ENCODE peak calls at places on chromosomes 3 and 15, in nine cellular contexts. U is K562, O is kidney epithelial cell, P is tibial artery, F is brain microvascular endothelial cell, V is vagina, M is hepatocyte, H is astrocyte, T is MM.1S. Z is an unnamed sample.
A peak's percentile ranks its signal among the peaks of the same experiment; 100 is the strongest.

GRCh38 chr3:54065140-54065539 is 57.2 kb upstream of the CACNA2D3 start:
- DNase-seq in U (no peak), O (peak; percentile 7), P (no peak), F (no peak), V (no peak), M (no peak), H (no peak), T (no peak), Z (no peak)

GRCh38 chr3:25661694-25662455 is 2.8 kb downstream of the TOP2B start:
- DNase-seq in U (no peak), O (no peak), P (no peak), F (no peak), V (no peak), M (no peak), H (no peak), T (peak; percentile 58), Z (peak; percentile 29)

GRCh38 chr3:88030200-88030599 is 28.6 kb downstream of the CGGBP1 start:
- DNase-seq in U (no peak), O (no peak), P (no peak), F (no peak), V (no peak), M (no peak), H (no peak), T (no peak), Z (no peak)

GRCh38 chr3:20043398-20043797 is 3.2 kb downstream of the KAT2B start:
- DNase-seq in U (no peak), O (no peak), P (peak; percentile 89), F (peak; percentile 17), V (no peak), M (peak; percentile 52), H (no peak), T (peak; percentile 76), Z (no peak)

GRCh38 chr3:183123891-183124290 is 24.6 kb upstream of the MCCC1 start:
- DNase-seq in U (no peak), O (no peak), P (no peak), F (no peak), V (no peak), M (no peak), H (peak; percentile 31), T (no peak), Z (peak; percentile 47)

GRCh38 chr15:49624046-49624445 is 3.2 kb downstream of the DTWD1 start:
- DNase-seq in U (no peak), O (no peak), P (no peak), F (peak; percentile 56), V (no peak), M (no peak), H (peak; percentile 94), T (no peak), Z (no peak)

GRCh38 chr3:32443471-32443870 is 51.8 kb downstream of the CMTM7 start:
- DNase-seq in U (no peak), O (no peak), P (no peak), F (peak; percentile 53), V (no peak), M (no peak), H (peak; percentile 93), T (no peak), Z (peak; percentile 99)

GRCh38 chr3:125398952-125399351 is 23.8 kb upstream of the ZNF148 start:
- DNase-seq in U (no peak), O (no peak), P (no peak), F (no peak), V (no peak), M (peak; percentile 13), H (no peak), T (no peak), Z (peak; percentile 20)

DNA sequence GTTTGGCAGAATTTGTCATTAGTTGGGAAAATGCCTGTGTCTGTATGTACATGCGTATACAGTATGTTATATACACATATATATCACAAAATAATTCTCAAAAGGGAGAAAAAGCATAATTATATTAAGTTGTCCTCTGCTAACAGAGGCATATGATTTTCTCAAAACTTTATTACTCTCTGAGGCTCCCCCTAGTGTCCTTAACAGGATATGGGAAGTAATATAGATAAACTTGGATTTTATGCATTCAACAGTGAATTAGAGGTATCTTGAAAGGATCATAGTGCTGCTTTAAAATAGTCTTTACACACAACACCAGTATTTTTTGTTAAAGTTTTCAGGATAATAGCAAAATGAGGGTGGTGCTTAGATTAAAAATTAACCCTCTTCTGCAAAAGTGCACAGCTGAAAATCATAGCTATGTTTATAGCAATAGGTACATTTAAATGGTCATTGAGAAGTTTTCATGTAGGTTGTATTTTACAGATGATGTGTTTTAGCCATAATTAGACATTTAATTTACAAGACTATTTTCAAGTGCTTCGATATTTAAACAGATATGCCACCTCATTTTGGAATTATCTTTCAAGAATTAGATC is 454.0 kb upstream of the ROBO2 start:
- DNase-seq in U (no peak), O (no peak), P (no peak), F (no peak), V (no peak), M (peak; percentile 44), H (no peak), T (peak; percentile 34), Z (peak; percentile 7)
- TF ChIP-seq CTCF in U (peak; percentile 35), O (peak; percentile 62), P (peak; percentile 26), F (peak; percentile 49), V (no peak), M (peak; percentile 62), H (peak; percentile 59), T (peak; percentile 62), Z (peak; percentile 21)

GRCh38 chr15:76209523-76209922 is 101.7 kb downstream of the ETFA start:
- DNase-seq in U (no peak), O (no peak), P (no peak), F (no peak), V (no peak), M (no peak), H (no peak), T (no peak), Z (no peak)
- H3K36me3 ChIP-seq in U (peaks cover 69% of the 10 kb centered on the region), O (no peaks in the 10 kb centered on the region), P (peaks cover 61% of the 10 kb centered on the region), F (no peaks in the 10 kb centered on the region), V (peaks cover 18% of the 10 kb centered on the region), M (no peaks in the 10 kb centered on the region), H (no peaks in the 10 kb centered on the region), T (peaks cover 3% of the 10 kb centered on the region), Z (peaks cover 11% of the 10 kb centered on the region)

DNA sequence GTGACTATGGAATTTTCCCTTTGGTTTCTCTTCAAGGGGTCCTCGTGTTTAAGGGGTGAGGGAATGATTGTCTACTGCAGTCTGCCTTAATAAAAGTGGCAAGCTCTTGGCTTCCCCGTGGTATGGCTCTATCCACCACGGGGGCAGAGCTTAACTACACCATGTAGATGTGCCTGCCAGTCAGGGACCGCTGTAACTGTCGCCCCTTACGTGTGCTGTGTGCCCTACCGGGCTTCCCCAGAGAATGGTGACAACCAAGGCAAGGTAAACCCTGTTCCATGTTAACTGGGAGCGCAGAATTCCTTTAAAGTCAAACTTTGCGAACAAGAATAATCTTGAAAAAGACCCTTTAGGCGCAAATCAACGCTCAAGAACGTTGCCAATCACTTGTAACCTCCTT is 966 bp upstream of the C3orf80 start:
- DNase-seq in U (no peak), O (no peak), P (no peak), F (no peak), V (no peak), M (no peak), H (no peak), T (no peak), Z (no peak)
- H3K27me3 ChIP-seq in U (peaks cover 8% of the 10 kb centered on the region), O (peaks cover 31% of the 10 kb centered on the region), P (peaks cover 11% of the 10 kb centered on the region), F (peaks cover 30% of the 10 kb centered on the region), V (no peaks in the 10 kb centered on the region), M (peaks cover 71% of the 10 kb centered on the region), H (peaks cover 49% of the 10 kb centered on the region), T (peaks cover 4% of the 10 kb centered on the region), Z (peaks cover 23% of the 10 kb centered on the region)

GRCh38 chr15:62219799-62220198 is 54.7 kb upstream of the C2CD4B start:
- DNase-seq in U (no peak), O (no peak), P (no peak), F (no peak), V (no peak), M (no peak), H (no peak), T (no peak), Z (no peak)
- TF ChIP-seq CTCF in U (no peak), O (no peak), P (no peak), F (no peak), V (no peak), M (no peak), H (no peak), T (no peak), Z (no peak)

GRCh38 chr3:9697892-9698291 is 5.7 kb upstream of the CPNE9 start:
- DNase-seq in U (no peak), O (no peak), P (no peak), F (no peak), V (no peak), M (no peak), H (no peak), T (no peak), Z (no peak)
- H3K36me3 ChIP-seq in U (peaks cover 55% of the 10 kb centered on the region), O (no peaks in the 10 kb centered on the region), P (peaks cover 100% of the 10 kb centered on the region), F (peaks cover 16% of the 10 kb centered on the region), V (peaks cover 42% of the 10 kb centered on the region), M (no peaks in the 10 kb centered on the region), H (peaks cover 4% of the 10 kb centered on the region), T (no peaks in the 10 kb centered on the region), Z (peaks cover 10% of the 10 kb centered on the region)

GRCh38 chr15:40844543-40844981 is 714 bp downstream of the SPINT1 start:
- DNase-seq in U (no peak), O (no peak), P (no peak), F (no peak), V (no peak), M (peak; percentile 50), H (no peak), T (peak; percentile 39), Z (no peak)

GRCh38 chr15:40843885-40844542 is at the start of gene SPINT1:
- DNase-seq in U (peak; percentile 86), O (no peak), P (no peak), F (no peak), V (no peak), M (peak; percentile 89), H (no peak), T (peak; percentile 47), Z (peak; percentile 62)

GRCh38 chr15:40838756-40839155 is 5.1 kb upstream of the SPINT1 start:
- DNase-seq in U (no peak), O (no peak), P (no peak), F (no peak), V (no peak), M (no peak), H (no peak), T (no peak), Z (no peak)

GRCh38 chr15:40843183-40843884 is 514 bp upstream of the SPINT1 start:
- DNase-seq in U (no peak), O (no peak), P (no peak), F (no peak), V (no peak), M (peak; percentile 14), H (no peak), T (no peak), Z (no peak)

GRCh38 chr15:40841741-40842140 is 2.1 kb upstream of the SPINT1 start:
- DNase-seq in U (no peak), O (no peak), P (no peak), F (no peak), V (no peak), M (no peak), H (no peak), T (no peak), Z (no peak)
- H3K27me3 ChIP-seq in U (no peaks in the 10 kb centered on the region), O (no peaks in the 10 kb centered on the region), P (peaks cover 39% of the 10 kb centered on the region), F (peaks cover 2% of the 10 kb centered on the region), V (no peaks in the 10 kb centered on the region), M (no peaks in the 10 kb centered on the region), H (peaks cover 11% of the 10 kb centered on the region), T (no peaks in the 10 kb centered on the region), Z (no peaks in the 10 kb centered on the region)

GRCh38 chr15:29106551-29107290 is 162.9 kb downstream of the NSMCE3 start:
- DNase-seq in U (no peak), O (no peak), P (no peak), F (no peak), V (no peak), M (no peak), H (no peak), T (no peak), Z (no peak)
- TF ChIP-seq CTCF in U (no peak), O (no peak), P (no peak), F (no peak), V (no peak), M (no peak), H (no peak), T (no peak), Z (no peak)

GRCh38 chr15:41350057-41350717 is 17.5 kb downstream of the NUSAP1 start:
- DNase-seq in U (no peak), O (no peak), P (no peak), F (no peak), V (no peak), M (no peak), H (no peak), T (no peak), Z (no peak)
- H3K36me3 ChIP-seq in U (peaks cover 83% of the 10 kb centered on the region), O (no peaks in the 10 kb centered on the region), P (no peaks in the 10 kb centered on the region), F (no peaks in the 10 kb centered on the region), V (no peaks in the 10 kb centered on the region), M (no peaks in the 10 kb centered on the region), H (peaks cover 31% of the 10 kb centered on the region), T (peaks cover 39% of the 10 kb centered on the region), Z (peaks cover 3% of the 10 kb centered on the region)

Z was measured in bronchial epithelial cell.